ENCODE peak calls at places on chromosomes 2 and 18, in four cellular contexts. D is testis, B is choroid plexus epithelial cell, K is PC-9. J is an unnamed sample.

GRCh38 chr18:35786359-35787042 is 186.0 kb upstream of the RMP24 start:
- DNase-seq in D (no peak), B (no peak), K (no peak), J (no peak)

GRCh38 chr2:6777626-6778025 is 88.1 kb downstream of the CMPK2 start:
- DNase-seq in D (no peak), B (no peak), K (no peak), J (no peak)

GRCh38 chr2:128628996-128629395 is 310.3 kb upstream of the HS6ST1 start:
- DNase-seq in D (no peak), B (no peak), K (no peak), J (no peak)

GRCh38 chr2:166373105-166373504 is 2.6 kb downstream of the SCN9A start:
- DNase-seq in D (no peak), B (no peak), K (no peak), J (no peak)

GRCh38 chr2:36362291-36362690 is 6.7 kb downstream of the CRIM1 start:
- DNase-seq in D (no peak), B (peak; percentile 78), K (peak; percentile 77), J (peak; percentile 91)

GRCh38 chr2:105515581-105516415 is 116.9 kb upstream of the FHL2 start:
- DNase-seq in D (no peak), B (no peak), K (no peak), J (no peak)

GRCh38 chr2:42164046-42164445 is 5.1 kb upstream of the EML4 start:
- DNase-seq in D (no peak), B (no peak), K (peak; percentile 69), J (no peak)

GRCh38 chr2:232292395-232293154 is 86.0 kb upstream of the ALPP start:
- DNase-seq in D (peak; percentile 69), B (peak; percentile 78), K (no peak), J (peak; percentile 76)

GRCh38 chr2:226799211-226799975 is at the start of gene IRS1:
- DNase-seq in D (peak; percentile 67), B (peak; percentile 91), K (peak; percentile 57), J (peak; percentile 92)

GRCh38 chr2:105806994-105807393 is 62.3 kb downstream of the NCK2 start:
- DNase-seq in D (no peak), B (no peak), K (no peak), J (no peak)

GRCh38 chr18:80159713-80160636 is 50.9 kb downstream of the ADNP2 start:
- DNase-seq in D (peak; percentile 49), B (peak; percentile 17), K (no peak), J (peak; percentile 46)

GRCh38 chr2:96856776-96857673 is 791 bp downstream of the ANKRD39 start:
- DNase-seq in D (peak; percentile 31), B (peak; percentile 24), K (no peak), J (no peak)

GRCh38 chr2:8171608-8172007 is 510.2 kb upstream of the ID2 start:
- DNase-seq in D (no peak), B (peak; percentile 37), K (no peak), J (peak; percentile 51)

GRCh38 chr2:30208453-30208852 is 22.9 kb upstream of the LBH start:
- DNase-seq in D (peak; percentile 76), B (peak; percentile 91), K (peak; percentile 56), J (peak; percentile 87)

GRCh38 chr2:64622443-64623231 is 31.1 kb downstream of the SERTAD2 start:
- DNase-seq in D (peak; percentile 43), B (peak; percentile 76), K (no peak), J (peak; percentile 29)

GRCh38 chr2:165953306-165953654 is 296 bp downstream of the TTC21B start:
- DNase-seq in D (no peak), B (no peak), K (peak; percentile 48), J (no peak)

GRCh38 chr2:40716879-40717278 is 265.0 kb upstream of the SLC8A1 start:
- DNase-seq in D (no peak), B (no peak), K (peak; percentile 66), J (peak; percentile 88)

GRCh38 chr2:164898475-164898874 is 56.9 kb downstream of the SLC38A11 start:
- DNase-seq in D (no peak), B (peak; percentile 98), K (no peak), J (peak; percentile 67)

GRCh38 chr18:47204908-47205522 is 28.9 kb upstream of the IER3IP1 start:
- DNase-seq in D (peak; percentile 48), B (peak; percentile 60), K (no peak), J (peak; percentile 68)

GRCh38 chr18:12825230-12825629 is 58.8 kb downstream of the PTPN2 start:
- DNase-seq in D (no peak), B (no peak), K (no peak), J (no peak)

GRCh38 chr2:45237128-45237527 is 227.9 kb upstream of the SIX2 start:
- DNase-seq in D (no peak), B (peak; percentile 63), K (peak; percentile 3), J (peak; percentile 69)

GRCh38 chr2:233912799-233913423 is 4.3 kb upstream of the TRPM8 start:
- DNase-seq in D (peak; percentile 49), B (peak; percentile 54), K (no peak), J (peak; percentile 43)

GRCh38 chr2:222613715-222614331 is 42.1 kb downstream of the FARSB start:
- DNase-seq in D (peak; percentile 28), B (peak; percentile 82), K (peak; percentile 61), J (peak; percentile 77)

GRCh38 chr2:190093793-190094192 is 31.3 kb upstream of the MSTN start:
- DNase-seq in D (no peak), B (peak; percentile 74), K (no peak), J (peak; percentile 35)

GRCh38 chr2:68747413-68747812 is 12.8 kb downstream of the ARHGAP25 start:
- DNase-seq in D (no peak), B (no peak), K (no peak), J (no peak)

GRCh38 chr2:75465317-75465998 is 95.3 kb downstream of the EVA1A start:
- DNase-seq in D (peak; percentile 42), B (peak; percentile 67), K (no peak), J (peak; percentile 60)

GRCh38 chr2:44093970-44094369 is 74.7 kb upstream of the PPM1B start:
- DNase-seq in D (no peak), B (no peak), K (no peak), J (no peak)

GRCh38 chr2:201962766-201963555 is 70.7 kb upstream of the FZD7 start:
- DNase-seq in D (no peak), B (no peak), K (no peak), J (no peak)

GRCh38 chr2:54387592-54387991 is 68.5 kb upstream of the SPTBN1 start:
- DNase-seq in D (no peak), B (no peak), K (no peak), J (no peak)

GRCh38 chr2:187976667-187977333 is 314.9 kb upstream of the GULP1 start:
- DNase-seq in D (no peak), B (no peak), K (no peak), J (no peak)

GRCh38 chr2:187966924-187967323 is 324.8 kb upstream of the GULP1 start:
- DNase-seq in D (no peak), B (no peak), K (no peak), J (no peak)

GRCh38 chr2:187976259-187976658 is 315.4 kb upstream of the GULP1 start:
- DNase-seq in D (no peak), B (no peak), K (no peak), J (no peak)

DNA sequence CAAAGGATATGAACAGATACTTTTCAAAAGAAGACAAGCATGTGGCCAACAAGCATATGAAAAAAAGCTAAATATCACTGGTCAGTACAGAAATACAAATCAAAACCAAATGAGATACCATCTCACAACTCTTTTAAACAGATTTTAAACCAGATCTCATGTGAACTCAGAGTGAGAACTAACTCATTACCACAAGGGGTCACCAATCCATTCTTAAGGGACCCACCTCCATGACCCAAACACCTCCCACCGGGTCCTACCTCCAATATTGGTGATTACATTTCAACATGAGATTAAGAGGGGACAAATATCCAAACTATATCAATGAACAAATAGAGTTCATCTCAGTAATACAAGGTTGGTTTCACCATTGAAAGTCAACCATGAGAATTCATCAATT is 319.8 kb upstream of the GULP1 start:
- DNase-seq in D (no peak), B (no peak), K (no peak), J (no peak)
- TF ChIP-seq CTCF in D (no peak), B (no peak), K (no peak), J (no peak)

DNA sequence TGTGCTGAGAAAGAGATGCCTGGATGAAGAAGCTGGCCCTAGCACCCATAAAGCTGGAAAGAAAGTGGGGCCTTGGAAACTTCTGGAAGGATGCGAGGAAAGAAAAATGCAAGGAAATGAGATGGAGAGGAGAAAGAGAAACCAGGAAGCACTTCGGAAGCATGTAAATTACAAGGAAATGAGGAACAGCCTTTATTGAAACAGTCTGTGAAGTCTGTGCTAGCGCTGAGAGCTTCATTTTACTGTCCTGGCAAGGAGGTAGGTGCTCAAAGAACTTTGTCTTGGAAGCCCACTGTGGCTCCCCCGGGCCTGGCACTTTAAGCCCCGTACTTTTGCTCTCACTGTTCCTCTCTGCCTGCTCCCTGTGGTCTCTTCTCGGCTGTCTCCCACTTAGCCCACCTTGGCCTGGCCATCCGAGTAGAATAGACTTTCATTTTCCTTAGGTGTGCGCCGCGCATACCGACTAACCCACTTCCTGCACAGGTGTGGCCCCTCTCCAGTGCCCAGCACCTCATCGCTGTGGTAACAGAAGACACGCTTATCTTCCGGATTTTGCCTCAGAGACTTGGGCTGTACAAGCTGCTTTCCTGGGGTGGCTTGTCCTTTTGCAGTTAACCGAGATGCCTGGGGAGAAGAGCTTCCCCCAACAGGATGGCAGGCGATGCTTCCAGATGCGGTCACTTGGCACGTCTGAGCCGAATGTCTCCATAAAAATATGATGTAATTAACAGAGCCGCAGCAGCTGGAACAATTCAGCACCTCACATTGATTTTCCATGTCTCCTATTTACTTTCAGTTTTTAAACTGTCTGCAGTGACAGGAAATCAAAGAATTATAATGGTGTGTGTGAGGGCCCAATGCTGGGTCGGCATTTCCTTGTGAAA is 199.6 kb downstream of the HRH4 start:
- DNase-seq in D (peak; percentile 16), B (no peak), K (no peak), J (peak; percentile 5)
- H3K4me3 ChIP-seq in D (peak overlapping the region; percentile 29), B (no peak overlapping the region), K (no peak overlapping the region), J (peak overlapping the region; percentile 14)

DNA sequence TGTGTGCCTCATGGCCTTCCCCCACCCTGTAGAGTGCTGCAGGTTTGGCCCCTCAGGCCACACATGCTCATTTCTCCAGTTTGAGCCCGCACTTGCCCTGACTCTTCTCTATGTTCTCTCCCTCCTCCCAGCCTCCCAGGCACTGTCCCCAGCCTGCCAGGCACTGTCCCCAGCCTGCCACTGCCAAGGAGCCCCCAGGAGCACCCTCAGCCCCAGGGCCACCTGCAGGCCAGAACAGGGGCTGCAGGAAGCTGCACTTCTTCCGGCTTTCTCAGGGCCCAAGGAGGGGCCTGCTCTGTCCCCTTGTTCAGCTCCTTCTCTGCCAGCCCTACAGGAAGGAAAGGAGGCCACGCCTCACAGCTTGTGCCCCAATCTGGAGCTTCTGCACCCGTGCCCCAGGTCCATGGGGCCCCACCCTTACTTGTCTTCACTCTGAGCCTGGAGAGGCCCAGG is 31.6 kb downstream of the CYP26B1 start:
- DNase-seq in D (no peak), B (peak; percentile 9), K (no peak), J (no peak)
- TF ChIP-seq CTCF in D (peak; percentile 29), B (peak; percentile 56), K (peak; percentile 84), J (peak; percentile 45)

DNA sequence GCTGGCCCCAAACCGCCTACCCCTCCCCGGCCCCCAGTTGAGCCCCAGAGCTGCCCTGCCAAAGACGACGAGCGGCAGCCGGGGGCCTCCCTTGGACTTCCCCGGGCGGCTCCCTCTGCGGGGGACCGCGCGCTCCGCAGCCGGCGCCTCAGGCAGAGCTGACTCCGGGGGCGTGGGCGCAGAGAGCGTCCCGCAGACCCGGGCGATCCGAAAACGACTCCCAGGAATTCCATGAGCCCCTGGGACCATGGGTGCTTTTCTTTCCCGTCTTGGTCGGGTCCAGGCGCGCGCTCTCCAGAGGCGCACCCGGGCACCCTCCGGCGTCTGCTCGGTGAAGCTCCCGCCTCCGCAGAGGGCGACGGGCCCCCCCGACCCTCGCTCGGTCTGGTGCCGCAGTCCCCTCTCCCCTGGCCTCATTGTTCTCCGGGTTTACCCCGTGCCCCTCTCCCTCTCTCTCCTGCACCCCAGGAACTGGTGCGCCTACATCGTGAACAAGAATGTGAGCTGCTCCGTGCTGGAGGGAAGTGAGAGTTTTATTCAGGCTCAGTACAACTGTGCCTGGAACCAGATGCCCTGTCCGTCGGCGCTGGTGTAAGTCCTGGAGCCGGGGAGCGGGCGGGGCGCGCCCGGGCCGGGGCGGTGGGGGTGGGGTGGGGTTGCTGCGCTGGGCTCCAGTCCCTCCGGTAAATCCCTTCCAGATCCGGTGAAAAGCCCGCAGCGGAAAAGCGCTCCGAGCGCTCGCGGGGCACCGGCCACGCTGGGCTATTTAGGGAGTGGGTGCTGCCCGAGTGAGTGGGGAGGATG is 737 bp downstream of the EMILIN2 start:
- DNase-seq in D (peak; percentile 24), B (peak; percentile 64), K (no peak), J (peak; percentile 33)
- H3K4me3 ChIP-seq in D (peak overlapping the region; percentile 46), B (peak overlapping the region; percentile 66), K (no peak overlapping the region), J (peak overlapping the region; percentile 51)

J was measured in cardiac fibroblast.